ENCODE peak calls at places on chromosome 4, in four cellular contexts. F is HCT116, D is K562, M is HepG2. N is an unnamed sample.

GRCh38 chr4:164892018-164892417 is 15.0 kb downstream of the APELA start:
- DNase-seq in D (no peak), M (no peak), F (no peak), N (no peak)

GRCh38 chr4:109444182-109444844 is 10.7 kb downstream of the SEC24B start:
- DNase-seq in M (no peak), D (no peak), F (no peak), N (no peak)

GRCh38 chr4:31467781-31468180 is 747.6 kb downstream of the PCDH7 start:
- DNase-seq in M (no peak), F (no peak), D (no peak), N (no peak)

GRCh38 chr4:20268028-20268427 is 16.3 kb downstream of the SLIT2 start:
- DNase-seq in F (no peak), M (no peak), D (no peak), N (no peak)

GRCh38 chr4:153205757-153206156 is 1.5 kb downstream of the TRIM2 start:
- DNase-seq in M (no peak), D (no peak), F (peak; percentile 92), N (no peak)

GRCh38 chr4:6526171-6526570 is 48.8 kb upstream of the MAN2B2 start:
- DNase-seq in D (no peak), M (no peak), F (no peak), N (no peak)

GRCh38 chr4:150867148-150867547 is 147.9 kb downstream of the LRBA start:
- DNase-seq in D (peak; percentile 44), M (peak; percentile 76), F (peak; percentile 73), N (no peak)

GRCh38 chr4:26171953-26172352 is 148.9 kb upstream of the RBPJ start:
- DNase-seq in D (no peak), M (no peak), F (no peak), N (no peak)

GRCh38 chr4:141654098-141654497 is 17.7 kb downstream of the IL15 start:
- DNase-seq in F (no peak), M (no peak), D (no peak), N (no peak)

GRCh38 chr4:10535900-10536299 is 78.7 kb upstream of the ZNF518B start:
- DNase-seq in D (no peak), F (no peak), M (no peak), N (no peak)

GRCh38 chr4:107153228-107153627 is 117.1 kb upstream of the DKK2 start:
- DNase-seq in D (no peak), F (no peak), M (peak; percentile 11), N (no peak)

GRCh38 chr4:74855879-74856278 is 61.6 kb upstream of the BTC start:
- DNase-seq in M (no peak), F (no peak), D (no peak), N (no peak)

GRCh38 chr4:103158760-103159159 is 39.4 kb downstream of the CENPE start:
- DNase-seq in D (no peak), F (no peak), M (no peak), N (no peak)

GRCh38 chr4:109721033-109721432 is 8.8 kb downstream of the PLA2G12A start:
- DNase-seq in F (no peak), D (peak; percentile 61), M (no peak), N (no peak)

GRCh38 chr4:127622923-127623754 is 9.6 kb upstream of the INTU start:
- DNase-seq in M (peak; percentile 5), D (no peak), F (no peak), N (no peak)

GRCh38 chr4:147428583-147428982 is 52.3 kb upstream of the EDNRA start:
- DNase-seq in F (no peak), D (no peak), M (no peak), N (no peak)

GRCh38 chr4:88277711-88278025 is 6.7 kb downstream of the PPM1K start:
- DNase-seq in M (no peak), F (no peak), D (no peak), N (no peak)

GRCh38 chr4:173270312-173271027 is 63.7 kb downstream of the HMGB2 start:
- DNase-seq in D (no peak), F (no peak), M (no peak), N (no peak)

GRCh38 chr4:36053931-36054330 is 190.4 kb downstream of the ARAP2 start:
- DNase-seq in M (no peak), D (no peak), F (no peak), N (no peak)

GRCh38 chr4:103996059-103996458 is 276.3 kb upstream of the TACR3 start:
- DNase-seq in F (peak; percentile 56), D (no peak), M (no peak), N (peak; percentile 33)

GRCh38 chr4:171203425-171203824 is 609.8 kb upstream of the GALNTL6 start:
- DNase-seq in M (no peak), F (no peak), D (no peak), N (no peak)

GRCh38 chr4:6470502-6471302 is 1.7 kb downstream of the PPP2R2C start:
- DNase-seq in F (no peak), M (no peak), D (peak; percentile 90), N (no peak)

GRCh38 chr4:141002323-141002805 is 130.9 kb downstream of the RNF150 start:
- DNase-seq in F (no peak), M (no peak), D (no peak), N (no peak)

GRCh38 chr4:118811008-118811764 is 24.7 kb downstream of the SEC24D start:
- DNase-seq in M (no peak), D (no peak), F (no peak), N (no peak)

DNA sequence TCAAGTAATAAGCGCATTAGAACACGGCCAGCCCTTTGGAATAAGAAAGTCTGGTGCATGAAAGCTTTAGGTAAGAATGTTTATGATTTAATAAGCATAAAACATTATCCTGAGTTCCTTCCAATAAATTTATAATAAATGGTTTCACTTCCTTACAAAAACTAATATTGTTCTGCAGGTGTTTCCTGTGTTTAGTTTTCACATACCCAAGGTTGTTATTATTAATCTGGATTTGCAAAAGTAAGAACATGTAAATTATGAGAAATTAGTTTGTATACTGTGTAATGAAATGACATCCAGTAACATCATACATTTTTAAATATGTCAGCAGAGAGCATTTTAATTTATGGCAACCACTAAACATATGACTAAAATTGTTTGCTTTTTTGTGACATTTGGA is 72.1 kb downstream of the BANK1 start:
- DNase-seq in M (no peak), F (no peak), D (no peak), N (no peak)
- TF ChIP-seq TCF7L2 in M (no peak), F (no peak), D (no peak), N (no peak)

GRCh38 chr4:123102897-123103489 is 180.6 kb upstream of the NUDT6 start:
- DNase-seq in D (peak; percentile 37), F (peak; percentile 19), M (peak; percentile 49), N (no peak)
- TF ChIP-seq TCF7L2 in D (no peak), F (no peak), M (no peak), N (no peak)

GRCh38 chr4:111066001-111066400 is 443.1 kb upstream of the PITX2 start:
- DNase-seq in M (no peak), D (no peak), F (no peak), N (no peak)

GRCh38 chr4:111066887-111067286 is 444.0 kb upstream of the PITX2 start:
- DNase-seq in D (no peak), F (no peak), M (no peak), N (no peak)

GRCh38 chr4:111066447-111066846 is 443.6 kb upstream of the PITX2 start:
- DNase-seq in D (no peak), M (no peak), F (no peak), N (no peak)

GRCh38 chr4:111074523-111075114 is 451.7 kb upstream of the PITX2 start:
- DNase-seq in D (no peak), F (no peak), M (no peak), N (no peak)

GRCh38 chr4:111070390-111070789 is 447.5 kb upstream of the PITX2 start:
- DNase-seq in M (no peak), D (no peak), F (no peak), N (no peak)
- TF ChIP-seq TCF7L2 in M (no peak), D (no peak), F (no peak), N (no peak)

GRCh38 chr4:143184217-143184502 is 557 bp upstream of the USP38 start:
- DNase-seq in F (no peak), M (no peak), D (no peak), N (no peak)
- TF ChIP-seq TCF7L2 in F (no peak), M (no peak), D (no peak), N (no peak)

GRCh38 chr4:83393908-83394307 is 59.3 kb upstream of the HPSE start:
- DNase-seq in F (no peak), M (no peak), D (no peak), N (no peak)

GRCh38 chr4:83389037-83389755 is 54.5 kb upstream of the HPSE start:
- DNase-seq in F (no peak), M (no peak), D (no peak), N (no peak)

GRCh38 chr4:83390965-83391364 is 56.3 kb upstream of the HPSE start:
- DNase-seq in M (no peak), F (no peak), D (no peak), N (no peak)

GRCh38 chr4:83389756-83390505 is 55.3 kb upstream of the HPSE start:
- DNase-seq in D (no peak), M (no peak), F (no peak), N (no peak)

GRCh38 chr4:83392562-83392961 is 57.9 kb upstream of the HPSE start:
- DNase-seq in D (no peak), F (no peak), M (peak; percentile 29), N (no peak)
- TF ChIP-seq TCF7L2 in D (no peak), F (no peak), M (no peak), N (no peak)

GRCh38 chr4:7652451-7652871 is 217.7 kb upstream of the PSAPL1 start:
- DNase-seq in F (no peak), M (no peak), D (no peak), N (no peak)
- TF ChIP-seq TCF7L2 in F (no peak), M (no peak), D (no peak), N (no peak)

N was measured in Panc1.